ENCODE peak calls at places on chromosomes 6 and 20, in seven cellular contexts. One of them, this sample, is unnamed.

GRCh38 chr6:153503810-153504209 is 372.7 kb upstream of the RGS17 start:
- DNase-seq in non-pigmented ciliary epithelial cell: no peak
- DNase-seq in epithelial cell of esophagus: peak; percentile 14
- DNase-seq in BE2C: peak; percentile 36
- DNase-seq in stimulated activated CD4-positive, alpha-beta T cell treated with anti-CD3 and anti-CD28 coated beads, Interleukin-1b, Interleukin-23, amount 100 ng/mL, for 24 hours: no peak
- DNase-seq in endothelial cell: peak; percentile 5
- DNase-seq in activated effector memory CD4-positive, alpha-beta T cell treated with anti-CD3 and anti-CD28 coated beads, Interleukin-2, amount 50 U/mL, for 16 hours: no peak
- DNase-seq in this sample: no peak

GRCh38 chr6:88520445-88520844 is 354.3 kb upstream of the CNR1 start:
- DNase-seq in non-pigmented ciliary epithelial cell: no peak
- DNase-seq in epithelial cell of esophagus: no peak
- DNase-seq in BE2C: no peak
- DNase-seq in stimulated activated CD4-positive, alpha-beta T cell treated with anti-CD3 and anti-CD28 coated beads, Interleukin-1b, Interleukin-23, amount 100 ng/mL, for 24 hours: no peak
- DNase-seq in endothelial cell: no peak
- DNase-seq in activated effector memory CD4-positive, alpha-beta T cell treated with anti-CD3 and anti-CD28 coated beads, Interleukin-2, amount 50 U/mL, for 16 hours: no peak
- DNase-seq in this sample: no peak

GRCh38 chr20:61127311-61128044 is 124.6 kb upstream of the CDH4 start:
- DNase-seq in non-pigmented ciliary epithelial cell: no peak
- DNase-seq in epithelial cell of esophagus: peak; percentile 50
- DNase-seq in BE2C: no peak
- DNase-seq in stimulated activated CD4-positive, alpha-beta T cell treated with anti-CD3 and anti-CD28 coated beads, Interleukin-1b, Interleukin-23, amount 100 ng/mL, for 24 hours: no peak
- DNase-seq in endothelial cell: no peak
- DNase-seq in activated effector memory CD4-positive, alpha-beta T cell treated with anti-CD3 and anti-CD28 coated beads, Interleukin-2, amount 50 U/mL, for 16 hours: no peak
- DNase-seq in this sample: no peak

GRCh38 chr6:22636450-22636849 is 67.1 kb downstream of the HDGFL1 start:
- DNase-seq in non-pigmented ciliary epithelial cell: no peak
- DNase-seq in epithelial cell of esophagus: no peak
- DNase-seq in BE2C: no peak
- DNase-seq in stimulated activated CD4-positive, alpha-beta T cell treated with anti-CD3 and anti-CD28 coated beads, Interleukin-1b, Interleukin-23, amount 100 ng/mL, for 24 hours: no peak
- DNase-seq in endothelial cell: no peak
- DNase-seq in activated effector memory CD4-positive, alpha-beta T cell treated with anti-CD3 and anti-CD28 coated beads, Interleukin-2, amount 50 U/mL, for 16 hours: no peak
- DNase-seq in this sample: no peak

GRCh38 chr6:131937703-131938631 is 13.2 kb downstream of the CCN2 start:
- DNase-seq in non-pigmented ciliary epithelial cell: no peak
- DNase-seq in epithelial cell of esophagus: peak; percentile 62
- DNase-seq in BE2C: no peak
- DNase-seq in stimulated activated CD4-positive, alpha-beta T cell treated with anti-CD3 and anti-CD28 coated beads, Interleukin-1b, Interleukin-23, amount 100 ng/mL, for 24 hours: no peak
- DNase-seq in endothelial cell: no peak
- DNase-seq in activated effector memory CD4-positive, alpha-beta T cell treated with anti-CD3 and anti-CD28 coated beads, Interleukin-2, amount 50 U/mL, for 16 hours: no peak
- DNase-seq in this sample: no peak

GRCh38 chr6:31477521-31477920 is 20.4 kb upstream of the MICB start:
- DNase-seq in non-pigmented ciliary epithelial cell: no peak
- DNase-seq in epithelial cell of esophagus: no peak
- DNase-seq in BE2C: no peak
- DNase-seq in stimulated activated CD4-positive, alpha-beta T cell treated with anti-CD3 and anti-CD28 coated beads, Interleukin-1b, Interleukin-23, amount 100 ng/mL, for 24 hours: no peak
- DNase-seq in endothelial cell: no peak
- DNase-seq in activated effector memory CD4-positive, alpha-beta T cell treated with anti-CD3 and anti-CD28 coated beads, Interleukin-2, amount 50 U/mL, for 16 hours: no peak
- DNase-seq in this sample: no peak

GRCh38 chr6:13926378-13926777 is 1.6 kb downstream of the RNF182 start:
- DNase-seq in non-pigmented ciliary epithelial cell: no peak
- DNase-seq in epithelial cell of esophagus: no peak
- DNase-seq in BE2C: no peak
- DNase-seq in stimulated activated CD4-positive, alpha-beta T cell treated with anti-CD3 and anti-CD28 coated beads, Interleukin-1b, Interleukin-23, amount 100 ng/mL, for 24 hours: no peak
- DNase-seq in endothelial cell: no peak
- DNase-seq in activated effector memory CD4-positive, alpha-beta T cell treated with anti-CD3 and anti-CD28 coated beads, Interleukin-2, amount 50 U/mL, for 16 hours: no peak
- DNase-seq in this sample: no peak

GRCh38 chr6:5554226-5554625 is 292.9 kb downstream of the FARS2 start:
- DNase-seq in non-pigmented ciliary epithelial cell: no peak
- DNase-seq in epithelial cell of esophagus: no peak
- DNase-seq in BE2C: no peak
- DNase-seq in stimulated activated CD4-positive, alpha-beta T cell treated with anti-CD3 and anti-CD28 coated beads, Interleukin-1b, Interleukin-23, amount 100 ng/mL, for 24 hours: no peak
- DNase-seq in endothelial cell: no peak
- DNase-seq in activated effector memory CD4-positive, alpha-beta T cell treated with anti-CD3 and anti-CD28 coated beads, Interleukin-2, amount 50 U/mL, for 16 hours: no peak
- DNase-seq in this sample: no peak

GRCh38 chr20:58286729-58287128 is 22.8 kb upstream of the RAB22A start:
- DNase-seq in non-pigmented ciliary epithelial cell: no peak
- DNase-seq in epithelial cell of esophagus: no peak
- DNase-seq in BE2C: no peak
- DNase-seq in stimulated activated CD4-positive, alpha-beta T cell treated with anti-CD3 and anti-CD28 coated beads, Interleukin-1b, Interleukin-23, amount 100 ng/mL, for 24 hours: no peak
- DNase-seq in endothelial cell: no peak
- DNase-seq in activated effector memory CD4-positive, alpha-beta T cell treated with anti-CD3 and anti-CD28 coated beads, Interleukin-2, amount 50 U/mL, for 16 hours: no peak
- DNase-seq in this sample: no peak